ENCODE peak calls at places on chromosomes 4 and X, in six cellular contexts. T is fibroblast of lung, L is GM23248, Z is hepatocyte, R is mammary epithelial cell, Y is neural progenitor cell. C is an unnamed sample.
A peak's percentile ranks its signal among the peaks of the same experiment; 100 is the strongest.

GRCh38 chr4:186021461-186022167 is 47.3 kb upstream of the TLR3 start:
- DNase-seq in T (peak; percentile 50), L (peak; percentile 56), Z (peak; percentile 64), R (peak; percentile 11), Y (peak; percentile 88), C (peak; percentile 54)

GRCh38 chr4:77433102-77433733 is 172.4 kb upstream of the CXCL13 start:
- DNase-seq in T (peak; percentile 35), L (peak; percentile 59), Z (peak; percentile 74), R (peak; percentile 44), Y (peak; percentile 64), C (peak; percentile 58)

GRCh38 chrX:149495573-149496071 is 9.5 kb downstream of the IDS start:
- DNase-seq in T (peak; percentile 56), L (peak; percentile 89), Z (peak; percentile 58), R (peak; percentile 86), Y (no peak), C (no peak)

GRCh38 chr4:183384516-183384915 is 59.9 kb upstream of the CDKN2AIP start:
- DNase-seq in T (no peak), L (no peak), Z (no peak), R (no peak), Y (no peak), C (no peak)

GRCh38 chrX:101287402-101287801 is 3.7 kb downstream of the TAF7L start:
- DNase-seq in T (peak; percentile 56), L (peak; percentile 49), Z (peak; percentile 42), R (peak; percentile 25), Y (peak; percentile 46), C (peak; percentile 74)

GRCh38 chrX:67503453-67503852 is 40.4 kb upstream of the AR start:
- DNase-seq in T (no peak), L (no peak), Z (no peak), R (no peak), Y (no peak), C (no peak)

GRCh38 chrX:122517781-122518180 is 666.3 kb upstream of the GRIA3 start:
- DNase-seq in T (peak; percentile 18), L (peak; percentile 24), Z (no peak), R (peak; percentile 69), Y (no peak), C (no peak)

GRCh38 chr4:182600093-182600492 is 317.1 kb downstream of the DCTD start:
- DNase-seq in T (no peak), L (no peak), Z (no peak), R (no peak), Y (no peak), C (no peak)

GRCh38 chr4:118811008-118811764 is 24.7 kb downstream of the SEC24D start:
- DNase-seq in T (peak; percentile 94), L (peak; percentile 90), Z (no peak), R (no peak), Y (no peak), C (no peak)

GRCh38 chr4:44326716-44327115 is 121.9 kb downstream of the KCTD8 start:
- DNase-seq in T (peak; percentile 0), L (no peak), Z (no peak), R (no peak), Y (no peak), C (no peak)

GRCh38 chrX:65516756-65517155 is 17.8 kb downstream of the LAS1L start:
- DNase-seq in T (no peak), L (no peak), Z (no peak), R (no peak), Y (no peak), C (no peak)

GRCh38 chr4:184616633-184617471 is 32.4 kb downstream of the CASP3 start:
- DNase-seq in T (no peak), L (no peak), Z (no peak), R (no peak), Y (no peak), C (no peak)

GRCh38 chrX:108224727-108225455 is 133.3 kb downstream of the ATG4A start:
- DNase-seq in T (peak; percentile 61), L (peak; percentile 40), Z (peak; percentile 59), R (no peak), Y (peak; percentile 72), C (peak; percentile 65)

GRCh38 chr4:145679520-145679919 is 426 bp upstream of the C4orf51 start:
- DNase-seq in T (peak; percentile 86), L (peak; percentile 93), Z (peak; percentile 71), R (peak; percentile 50), Y (no peak), C (no peak)

GRCh38 chr4:167775374-167775773 is 317.0 kb upstream of the ANXA10 start:
- DNase-seq in T (peak; percentile 48), L (no peak), Z (no peak), R (peak; percentile 4), Y (no peak), C (no peak)

GRCh38 chr4:71221510-71222466 is 117.0 kb upstream of the SLC4A4 start:
- DNase-seq in T (no peak), L (no peak), Z (no peak), R (peak; percentile 51), Y (no peak), C (no peak)

GRCh38 chr4:160423879-160424451 is 1321.1 kb downstream of the RAPGEF2 start:
- DNase-seq in T (peak; percentile 1), L (no peak), Z (no peak), R (peak; percentile 46), Y (no peak), C (no peak)

GRCh38 chr4:182339246-182339645 is 96.0 kb downstream of the TENM3 start:
- DNase-seq in T (no peak), L (no peak), Z (peak; percentile 16), R (no peak), Y (peak; percentile 78), C (no peak)

GRCh38 chr4:125703443-125703842 is 388.7 kb downstream of the FAT4 start:
- DNase-seq in T (peak; percentile 44), L (peak; percentile 62), Z (peak; percentile 48), R (peak; percentile 21), Y (no peak), C (no peak)

GRCh38 chrX:20361890-20362262 is 95.2 kb upstream of the RPS6KA3 start:
- DNase-seq in T (peak; percentile 54), L (peak; percentile 75), Z (peak; percentile 47), R (no peak), Y (peak; percentile 27), C (no peak)

GRCh38 chrX:81708506-81708905 is 506.6 kb downstream of the SH3BGRL start:
- DNase-seq in T (no peak), L (no peak), Z (no peak), R (no peak), Y (no peak), C (no peak)

GRCh38 chr4:33037464-33037863 is 2317.3 kb downstream of the PCDH7 start:
- DNase-seq in T (no peak), L (no peak), Z (no peak), R (no peak), Y (peak; percentile 20), C (no peak)

GRCh38 chr4:25441519-25442117 is 64.6 kb downstream of the ANAPC4 start:
- DNase-seq in T (peak; percentile 55), L (peak; percentile 75), Z (peak; percentile 77), R (peak; percentile 41), Y (peak; percentile 78), C (peak; percentile 84)

GRCh38 chr4:84879651-84880200 is 86.8 kb downstream of the WDFY3 start:
- DNase-seq in T (no peak), L (peak; percentile 21), Z (no peak), R (no peak), Y (no peak), C (no peak)

GRCh38 chr4:63814171-63814964 is 594.9 kb downstream of the TECRL start:
- DNase-seq in T (no peak), L (no peak), Z (no peak), R (no peak), Y (no peak), C (no peak)

GRCh38 chr4:188819243-188819642 is 680.0 kb downstream of the TRIML1 start:
- DNase-seq in T (no peak), L (peak; percentile 2), Z (no peak), R (peak; percentile 62), Y (no peak), C (no peak)

GRCh38 chrX:45781901-45782553 is 581.4 kb upstream of the DIPK2B start:
- DNase-seq in T (peak; percentile 79), L (peak; percentile 80), Z (peak; percentile 47), R (peak; percentile 79), Y (peak; percentile 16), C (no peak)

DNA sequence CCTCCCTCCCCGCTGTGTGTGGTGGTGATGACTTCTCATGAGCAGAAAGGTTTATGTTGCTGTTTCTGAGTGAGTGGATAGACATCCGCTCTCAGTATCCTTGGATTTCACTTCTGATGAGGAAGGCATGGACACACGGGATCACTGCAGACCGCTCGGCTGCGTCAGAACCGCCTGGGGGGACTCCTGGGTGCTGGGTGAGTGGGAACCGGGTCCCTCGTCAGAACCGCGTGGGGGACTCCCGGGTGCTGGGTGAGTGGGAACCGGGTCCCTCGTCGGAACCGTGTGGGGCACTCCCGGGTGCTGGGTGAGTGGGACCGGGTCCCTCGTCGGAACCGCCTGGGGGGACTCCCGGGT is 9.0 kb downstream of the CTBP1 start:
- DNase-seq in T (no peak), L (no peak), Z (no peak), R (no peak), Y (no peak), C (no peak)
- H3K79me2 ChIP-seq in T (peaks cover 77% of the 10 kb centered on the region), L (peaks cover 84% of the 10 kb centered on the region), Z (peaks cover 75% of the 10 kb centered on the region), R (peaks cover 87% of the 10 kb centered on the region), Y (peaks cover 65% of the 10 kb centered on the region), C (peaks cover 49% of the 10 kb centered on the region)

DNA sequence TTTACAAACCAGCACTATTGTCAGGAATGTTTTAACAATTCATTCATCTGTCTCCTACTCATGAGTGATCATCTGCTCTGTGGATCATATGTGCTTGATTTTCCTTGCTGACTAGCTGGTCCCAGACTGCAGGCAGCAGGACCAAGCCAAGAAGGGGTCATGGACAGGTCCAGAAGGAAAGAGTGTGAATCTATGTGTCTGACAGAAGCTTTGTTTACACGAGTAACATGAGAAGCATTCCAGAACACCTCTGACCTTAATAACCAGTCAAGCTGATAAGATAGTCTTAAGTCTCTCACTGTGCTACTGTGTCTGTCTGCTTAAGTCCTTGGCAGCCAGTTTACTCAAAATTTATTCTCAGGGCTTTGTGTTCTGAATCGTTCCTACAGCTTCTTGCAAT is 39.0 kb downstream of the GUCY1A1 start:
- DNase-seq in T (peak; percentile 88), L (no peak), Z (peak; percentile 41), R (no peak), Y (peak; percentile 72), C (peak; percentile 74)
- H2AFZ ChIP-seq in T (no peak overlapping the region), L (no peak overlapping the region), Z (no peak overlapping the region), R (no peak overlapping the region), Y (no peak overlapping the region), C (peak overlapping the region; percentile 87)

DNA sequence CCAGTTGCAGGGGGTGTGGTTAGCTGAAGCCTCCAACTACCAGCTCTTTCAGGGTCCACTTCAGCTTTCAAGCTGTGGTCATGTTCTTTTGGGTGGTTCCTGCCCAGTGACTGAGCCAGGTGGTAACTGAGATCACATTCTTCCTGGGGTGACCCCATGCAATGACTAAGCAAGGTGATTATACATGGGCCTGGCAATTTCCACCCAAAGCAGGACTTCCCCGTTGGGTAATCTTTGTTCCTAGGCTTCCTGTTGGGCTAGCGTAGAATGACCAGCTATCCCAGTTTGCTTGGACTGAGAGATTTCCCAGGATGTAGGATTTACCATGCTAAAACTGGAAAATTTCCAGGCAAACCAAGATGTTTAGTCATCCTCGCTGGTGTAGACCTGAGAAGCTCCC is 18.4 kb upstream of the MAGEB17 start:
- DNase-seq in T (no peak), L (no peak), Z (no peak), R (peak; percentile 75), Y (no peak), C (no peak)
- H3K36me3 ChIP-seq in T (no peaks in the 10 kb centered on the region), L (no peaks in the 10 kb centered on the region), Z (no peaks in the 10 kb centered on the region), R (no peaks in the 10 kb centered on the region), Y (no peaks in the 10 kb centered on the region), C (no peaks in the 10 kb centered on the region)

DNA sequence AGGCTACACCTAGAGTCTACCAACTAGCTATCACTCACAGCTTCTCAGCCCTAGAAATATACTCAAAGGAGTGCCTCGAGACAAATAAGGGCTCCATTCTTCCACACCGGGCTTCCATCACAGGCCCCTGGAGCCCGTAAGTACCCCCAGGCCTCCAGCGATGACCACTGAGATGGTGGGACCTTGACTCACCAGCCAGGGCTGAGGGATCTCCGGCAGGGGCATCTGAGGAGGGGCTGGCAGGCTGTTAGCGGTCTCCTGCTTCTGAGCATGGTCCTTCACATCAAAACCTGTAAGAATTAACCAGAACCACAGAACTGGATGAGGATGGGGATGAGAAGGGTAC is 71.3 kb downstream of the AFAP1 start:
- DNase-seq in T (no peak), L (no peak), Z (no peak), R (no peak), Y (no peak), C (no peak)
- H3K79me2 ChIP-seq in T (peaks cover 13% of the 10 kb centered on the region), L (peaks cover 97% of the 10 kb centered on the region), Z (peaks cover 15% of the 10 kb centered on the region), R (peaks cover 37% of the 10 kb centered on the region), Y (no peaks in the 10 kb centered on the region), C (no peaks in the 10 kb centered on the region)

C was measured in Karpas-422.